ENCODE peak calls at places on chromosomes 4 and X, in seven cellular contexts. J, X, Z, A, R, D and T are unnamed samples.

GRCh38 chrX:150903110-150903508 is 4.6 kb upstream of the CD99L2 start:
- DNase-seq in J (no peak), X (no peak), Z (no peak), A (no peak), R (no peak), D (no peak), T (no peak)

GRCh38 chr4:87044511-87045369 is 109.9 kb downstream of the AFF1 start:
- DNase-seq in J (no peak), X (no peak), Z (peak; percentile 59), A (no peak), R (no peak), D (no peak), T (no peak)

GRCh38 chr4:75637827-75638226 is 7.5 kb upstream of the CDKL2 start:
- DNase-seq in J (no peak), X (no peak), Z (no peak), A (no peak), R (no peak), D (no peak), T (no peak)

GRCh38 chr4:186204103-186204559 is 12.8 kb downstream of the CYP4V2 start:
- DNase-seq in J (peak; percentile 75), X (no peak), Z (no peak), A (peak; percentile 43), R (no peak), D (no peak), T (no peak)

GRCh38 chr4:98284640-98285046 is 23.5 kb downstream of the RAP1GDS1 start:
- DNase-seq in J (no peak), X (no peak), Z (no peak), A (no peak), R (no peak), D (no peak), T (no peak)

GRCh38 chr4:152535236-152535902 is 523 bp downstream of the FBXW7 start:
- DNase-seq in J (peak; percentile 24), X (no peak), Z (no peak), A (peak; percentile 40), R (peak; percentile 26), D (no peak), T (no peak)

GRCh38 chr4:153151535-153152452 is 52.4 kb upstream of the TRIM2 start:
- DNase-seq in J (peak; percentile 90), X (peak; percentile 69), Z (peak; percentile 29), A (peak; percentile 48), R (peak; percentile 82), D (peak; percentile 35), T (peak; percentile 28)

GRCh38 chr4:158722291-158722916 is 792 bp downstream of the PPID start:
- DNase-seq in J (no peak), X (no peak), Z (no peak), A (peak; percentile 29), R (no peak), D (no peak), T (no peak)

GRCh38 chr4:133537882-133538281 is 388.8 kb downstream of the PCDH10 start:
- DNase-seq in J (no peak), X (no peak), Z (no peak), A (no peak), R (no peak), D (no peak), T (no peak)

GRCh38 chr4:23269583-23269982 is 576.8 kb downstream of the GBA3 start:
- DNase-seq in J (no peak), X (no peak), Z (no peak), A (no peak), R (no peak), D (no peak), T (no peak)

GRCh38 chr4:104743141-104743748 is 248.6 kb upstream of the CXXC4 start:
- DNase-seq in J (no peak), X (no peak), Z (no peak), A (no peak), R (no peak), D (no peak), T (no peak)

DNA sequence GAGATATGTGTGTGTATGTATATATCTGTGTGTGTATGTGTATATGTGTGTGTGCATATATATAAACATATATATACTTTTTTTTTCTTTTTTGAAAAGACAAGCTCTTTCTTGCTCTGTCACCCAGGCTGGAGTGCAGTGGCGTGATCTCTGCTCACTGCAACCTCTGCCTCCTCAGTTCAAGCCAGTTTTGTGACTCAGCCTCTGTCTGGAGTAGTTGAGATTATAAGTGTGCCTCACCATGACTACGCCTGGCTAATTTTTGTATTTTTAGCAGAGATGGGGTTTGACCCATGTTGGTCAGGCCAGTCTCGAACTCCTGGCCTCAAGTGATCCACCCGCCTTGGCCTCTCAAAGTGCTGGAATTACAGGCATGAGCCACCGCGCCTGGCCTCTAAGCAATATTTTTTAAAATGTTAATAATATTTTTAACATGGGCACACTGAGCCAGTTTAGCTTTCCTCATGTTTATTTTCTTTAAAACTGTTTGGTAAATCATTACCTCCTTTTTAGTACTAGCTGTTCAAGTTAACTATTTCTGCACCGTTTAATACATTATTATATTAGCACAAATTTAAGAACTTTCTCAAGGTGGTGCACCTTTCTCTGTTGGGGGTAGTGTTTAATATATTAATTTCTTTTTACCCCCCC is 33.3 kb downstream of the BBS12 start:
- DNase-seq in J (no peak), X (no peak), Z (no peak), A (no peak), R (no peak), D (no peak), T (no peak)
- TF ChIP-seq POLR2A in J (no peak), X (no peak), Z (no peak), A (no peak), R (no peak), D (no peak), T (no peak)

GRCh38 chrX:80806557-80806956 is 3.1 kb downstream of the BRWD3 start:
- DNase-seq in J (no peak), X (no peak), Z (no peak), A (no peak), R (no peak), D (no peak), T (no peak)

GRCh38 chrX:80808854-80809493 is 703 bp downstream of the BRWD3 start:
- DNase-seq in J (peak; percentile 28), X (peak; percentile 40), Z (peak; percentile 7), A (peak; percentile 3), R (peak; percentile 22), D (no peak), T (no peak)

GRCh38 chrX:80810365-80810978 is 795 bp upstream of the BRWD3 start:
- DNase-seq in J (no peak), X (no peak), Z (no peak), A (peak; percentile 3), R (no peak), D (no peak), T (no peak)

GRCh38 chrX:80807606-80808159 is 2.0 kb downstream of the BRWD3 start:
- DNase-seq in J (no peak), X (no peak), Z (no peak), A (peak; percentile 7), R (no peak), D (no peak), T (no peak)

GRCh38 chrX:80808160-80808735 is 1.4 kb downstream of the BRWD3 start:
- DNase-seq in J (peak; percentile 84), X (peak; percentile 82), Z (peak; percentile 80), A (peak; percentile 71), R (peak; percentile 83), D (peak; percentile 26), T (peak; percentile 43)
- TF ChIP-seq POLR2A in J (peak; percentile 18), X (no peak), Z (no peak), A (no peak), R (no peak), D (no peak), T (no peak)

GRCh38 chr4:7068279-7068842 is 497 bp upstream of the GRPEL1 start:
- DNase-seq in J (no peak), X (no peak), Z (no peak), A (peak; percentile 98), R (no peak), D (no peak), T (no peak)
- TF ChIP-seq POLR2A in J (no peak), X (peak; percentile 66), Z (no peak), A (peak; percentile 81), R (no peak), D (no peak), T (peak; percentile 80)

GRCh38 chr4:2036327-2036726 is 22.8 kb upstream of the NAT8L start:
- DNase-seq in J (peak; percentile 80), X (no peak), Z (no peak), A (no peak), R (no peak), D (no peak), T (no peak)
- TF ChIP-seq POLR2A in J (peak; percentile 81), X (no peak), Z (no peak), A (no peak), R (no peak), D (no peak), T (no peak)

GRCh38 chr4:10104211-10104990 is 12.2 kb downstream of the WDR1 start:
- DNase-seq in J (no peak), X (no peak), Z (no peak), A (no peak), R (no peak), D (no peak), T (no peak)
- TF ChIP-seq POLR2A in J (no peak), X (no peak), Z (no peak), A (no peak), R (no peak), D (peak; percentile 18), T (no peak)

GRCh38 chr4:88158360-88159136 is at the start of gene ABCG2:
- DNase-seq in J (peak; percentile 58), X (peak; percentile 53), Z (peak; percentile 11), A (peak; percentile 72), R (no peak), D (peak; percentile 28), T (no peak)
- TF ChIP-seq POLR2A in J (peak; percentile 32), X (no peak), Z (no peak), A (no peak), R (no peak), D (no peak), T (peak; percentile 14)

DNA sequence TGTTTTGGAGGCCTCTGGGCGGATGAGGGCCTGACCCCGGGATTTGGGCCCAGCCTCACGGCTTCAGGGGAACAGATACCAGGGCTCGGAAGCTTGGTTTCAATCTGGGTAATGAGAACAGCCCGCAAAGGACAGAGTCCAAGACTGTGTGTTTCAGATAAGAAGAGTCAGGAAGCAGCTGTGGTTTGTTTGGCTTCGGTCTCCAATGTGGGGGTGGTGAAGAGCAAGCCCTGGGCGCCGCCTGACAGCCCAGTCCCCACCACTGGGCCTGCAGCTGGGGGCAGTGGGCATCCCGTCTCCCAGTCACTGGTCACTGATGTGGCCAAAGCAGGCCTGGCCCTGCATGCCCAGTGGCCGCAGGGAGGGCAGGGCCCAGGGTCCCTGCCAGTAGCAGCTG is 9.1 kb downstream of the WFS1 start:
- DNase-seq in J (peak; percentile 56), X (peak; percentile 92), Z (peak; percentile 73), A (peak; percentile 34), R (no peak), D (peak; percentile 76), T (no peak)
- TF ChIP-seq POLR2A in J (no peak), X (no peak), Z (no peak), A (no peak), R (no peak), D (no peak), T (no peak)

GRCh38 chrX:40097492-40098263 is at the start of gene BCOR:
- DNase-seq in J (peak; percentile 84), X (peak; percentile 77), Z (peak; percentile 82), A (peak; percentile 58), R (peak; percentile 79), D (no peak), T (no peak)
- TF ChIP-seq POLR2A in J (peak; percentile 58), X (peak; percentile 79), Z (no peak), A (peak; percentile 73), R (peak; percentile 92), D (peak; percentile 56), T (peak; percentile 99)

GRCh38 chrX:101658661-101659477 is 781 bp downstream of the ARMCX2 start:
- DNase-seq in J (peak; percentile 78), X (peak; percentile 83), Z (peak; percentile 74), A (peak; percentile 56), R (peak; percentile 62), D (peak; percentile 38), T (peak; percentile 72)
- TF ChIP-seq POLR2A in J (no peak), X (peak; percentile 16), Z (no peak), A (no peak), R (no peak), D (no peak), T (peak; percentile 50)